ENCODE peak calls at places on chromosomes 7 and 10, in four cellular contexts. F, T, Q and B are unnamed samples.

GRCh38 chr10:49163741-49164140 is 24.4 kb downstream of the TMEM273 start:
- DNase-seq in T (no peak), F (peak), Q (no peak), B (no peak)

GRCh38 chr10:70492786-70493659 is 14.5 kb downstream of the PALD1 start:
- DNase-seq in Q (no peak), F (peak), T (no peak), B (no peak)

GRCh38 chr10:79349072-79349491 is 1.8 kb downstream of the PPIF start:
- DNase-seq in F (no peak), Q (peak), T (no peak), B (no peak)

GRCh38 chr10:79004311-79004710 is 64.5 kb upstream of the ZMIZ1 start:
- DNase-seq in F (no peak), Q (no peak), T (no peak), B (no peak)

GRCh38 chr7:85716353-85716752 is 529.5 kb upstream of the SEMA3D start:
- DNase-seq in Q (no peak), F (peak), T (no peak), B (no peak)

GRCh38 chr10:116667484-116667883 is 46.7 kb downstream of the PNLIPRP2 start:
- DNase-seq in F (no peak), Q (peak), T (no peak), B (no peak)

GRCh38 chr10:70198696-70199466 is 28.6 kb upstream of the SAR1A start:
- DNase-seq in Q (no peak), T (no peak), F (no peak), B (no peak)

GRCh38 chr7:159004411-159004810 is 140.3 kb downstream of the VIPR2 start:
- DNase-seq in T (no peak), F (no peak), Q (no peak), B (no peak)

GRCh38 chr10:97042081-97042480 is 143.7 kb downstream of the SLIT1 start:
- DNase-seq in F (no peak), Q (no peak), T (no peak), B (no peak)

GRCh38 chr7:50653997-50654425 is 88.8 kb upstream of the DDC start:
- DNase-seq in Q (no peak), T (peak), F (peak), B (no peak)

GRCh38 chr7:152511736-152512135 is 75.9 kb upstream of the KMT2C start:
- DNase-seq in F (no peak), Q (no peak), T (no peak), B (no peak)

GRCh38 chr10:26911811-26912461 is 51.2 kb upstream of the ABI1 start:
- DNase-seq in F (no peak), T (no peak), Q (no peak), B (no peak)

GRCh38 chr10:30270247-30270646 is 78.8 kb downstream of the MTPAP start:
- DNase-seq in T (no peak), Q (no peak), F (peak), B (no peak)

GRCh38 chr7:1694981-1695511 is 25.0 kb downstream of the ELFN1 start:
- DNase-seq in T (peak), Q (peak), F (no peak), B (no peak)

GRCh38 chr7:69883399-69883821 is 285.1 kb downstream of the AUTS2 start:
- DNase-seq in Q (no peak), F (no peak), T (no peak), B (no peak)

GRCh38 chr7:36260481-36260880 is 107.4 kb downstream of the EEPD1 start:
- DNase-seq in Q (no peak), T (no peak), F (no peak), B (no peak)

GRCh38 chr7:27871086-27871485 is 131.1 kb downstream of the TAX1BP1 start:
- DNase-seq in F (no peak), T (no peak), Q (no peak), B (no peak)

GRCh38 chr10:92291921-92292860 is 1.2 kb downstream of the MARCHF5 start:
- DNase-seq in F (peak), T (no peak), Q (no peak), B (peak)
- H2AFZ ChIP-seq in F (peak), T (no peak), Q (no peak), B (peak)

GRCh38 chr10:103583871-103584215 is 90.3 kb downstream of the NEURL1 start:
- DNase-seq in T (no peak), Q (no peak), F (no peak), B (no peak)
- H4K91ac ChIP-seq in T (no peak), Q (no peak), F (no peak), B (no peak)

GRCh38 chr7:140479739-140480084 is 407 bp upstream of the MKRN1 start:
- DNase-seq in T (no peak), F (no peak), Q (no peak), B (no peak)

GRCh38 chr7:140484479-140484878 is 5.2 kb upstream of the MKRN1 start:
- DNase-seq in Q (no peak), T (no peak), F (no peak), B (no peak)

GRCh38 chr7:140489021-140489349 is 9.7 kb upstream of the MKRN1 start:
- DNase-seq in T (no peak), F (no peak), Q (no peak), B (no peak)

GRCh38 chr7:140484951-140485350 is 5.6 kb upstream of the MKRN1 start:
- DNase-seq in F (no peak), Q (no peak), T (no peak), B (no peak)

DNA sequence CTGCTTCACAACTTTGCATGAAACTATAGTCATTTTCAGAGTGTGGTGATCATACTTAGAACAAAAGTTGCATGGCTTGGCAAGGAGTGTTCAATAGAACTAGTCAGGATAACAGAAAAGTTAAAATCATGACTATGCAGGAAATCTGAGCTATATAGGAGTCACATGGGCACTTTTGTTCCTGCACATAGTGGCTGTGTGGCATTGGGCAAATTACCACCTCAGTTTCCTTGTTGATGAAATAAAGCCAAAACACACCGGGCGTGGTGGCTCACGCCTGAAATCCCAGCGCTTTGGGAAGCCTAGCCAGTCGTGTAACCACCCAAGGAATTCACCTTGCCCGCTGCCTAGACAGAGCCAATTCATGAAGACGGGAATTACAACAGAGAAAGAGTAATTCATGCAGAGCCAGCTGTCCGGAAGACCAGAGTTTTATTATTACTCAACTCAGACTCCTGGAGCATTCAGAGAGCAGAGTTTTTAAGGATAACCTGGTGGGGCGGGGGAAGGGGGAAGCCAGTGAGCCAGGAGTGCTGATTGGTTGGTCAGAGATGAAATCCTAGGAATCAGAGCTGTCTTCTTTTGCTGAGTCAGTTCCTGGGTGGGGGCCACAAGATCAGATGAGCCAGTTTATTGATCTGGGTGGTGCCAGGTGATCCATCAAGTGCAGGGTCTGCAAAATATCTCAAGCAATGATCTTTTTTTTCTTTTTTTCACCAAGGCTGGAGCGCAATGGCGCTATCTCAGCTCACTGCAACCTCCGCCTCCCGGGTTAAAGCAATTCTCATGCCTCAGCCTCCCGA is 6.4 kb upstream of the MKRN1 start:
- DNase-seq in T (no peak), Q (peak), F (no peak), B (no peak)
- H2AFZ ChIP-seq in T (no peak), Q (no peak), F (no peak), B (peak)

DNA sequence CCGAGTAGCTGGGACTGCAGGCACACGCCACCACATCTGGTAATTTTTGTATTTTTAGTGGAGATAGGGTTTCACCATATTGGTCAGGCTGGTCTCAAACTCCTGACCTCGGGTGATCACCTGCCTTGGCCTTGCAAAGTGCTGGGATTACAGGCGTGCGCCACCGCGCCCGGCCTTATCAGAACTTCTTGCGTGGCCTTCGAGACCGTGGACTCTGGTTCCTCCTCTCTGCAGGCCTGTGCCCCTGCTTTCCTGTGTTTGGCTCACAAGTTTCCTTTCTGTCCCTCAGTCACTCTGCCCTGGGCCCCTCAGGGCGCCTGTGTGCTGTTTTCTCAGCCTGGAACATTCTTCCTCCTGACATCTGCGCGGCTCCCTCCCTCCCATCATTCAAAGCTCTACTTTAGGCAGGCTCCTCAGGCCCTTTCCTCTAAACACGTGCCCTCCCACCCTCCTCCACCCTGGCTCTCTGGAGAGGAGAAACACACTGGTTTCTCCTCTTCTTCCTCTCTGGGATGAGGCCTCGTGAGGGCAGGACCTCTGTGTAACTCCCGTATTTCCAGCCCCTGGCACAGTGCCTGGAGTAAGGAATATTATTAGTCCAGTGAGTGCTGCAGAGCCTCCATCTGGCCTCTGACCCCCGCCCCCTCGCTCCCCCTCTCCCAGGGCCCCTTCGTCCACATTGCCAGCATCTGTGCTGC is 6.9 kb downstream of the CLCN1 start:
- DNase-seq in Q (no peak), F (no peak), T (no peak), B (no peak)
- H4K91ac ChIP-seq in Q (no peak), F (no peak), T (no peak), B (no peak)

DNA sequence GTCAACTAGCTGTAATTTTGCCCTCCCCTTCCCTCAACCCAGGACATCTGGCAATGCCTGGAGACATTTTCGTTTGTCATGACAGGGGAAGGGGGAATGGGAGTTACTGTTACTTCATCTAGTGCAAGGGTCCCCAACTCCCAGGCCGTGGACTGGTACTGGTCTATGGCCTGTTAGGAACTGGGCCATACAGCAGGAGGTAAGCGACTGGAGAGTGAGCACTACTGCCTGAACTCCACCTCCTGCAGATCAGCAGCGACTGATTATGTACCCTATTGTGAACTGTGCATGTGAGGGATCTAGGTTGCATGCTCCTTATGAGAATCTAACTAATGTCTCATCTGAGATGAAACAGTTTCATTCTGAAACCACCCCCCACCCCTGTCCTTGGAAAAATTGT is 22.6 kb upstream of the SMIM30 start:
- DNase-seq in T (no peak), F (no peak), Q (no peak), B (no peak)
- H2AFZ ChIP-seq in T (peak), F (no peak), Q (no peak), B (no peak)

DNA sequence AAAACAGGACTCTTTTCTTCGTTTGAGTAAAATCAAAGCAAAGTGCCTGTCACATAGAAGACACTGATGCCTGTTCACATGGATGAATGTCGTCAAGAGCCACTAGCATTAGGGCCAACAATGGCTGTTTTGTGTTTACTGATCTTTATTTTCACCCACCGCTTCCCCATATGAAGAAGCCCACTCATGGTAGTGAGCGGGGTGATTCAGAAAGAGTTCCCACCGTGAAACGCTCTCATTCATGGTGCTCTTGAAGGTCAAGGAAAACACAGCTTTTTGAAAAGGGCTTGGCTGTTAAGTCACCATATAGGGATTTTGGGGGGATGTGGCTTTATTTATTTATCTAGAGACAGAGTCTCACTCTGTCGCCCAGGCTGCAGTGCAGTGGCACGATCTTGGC is 12.5 kb downstream of the PROSER2 start:
- DNase-seq in Q (no peak), T (no peak), F (no peak), B (no peak)
- H4K91ac ChIP-seq in Q (no peak), T (no peak), F (no peak), B (no peak)